ENCODE peak calls at places on chromosome 13, in four cellular contexts. I is H4, L is amniotic epithelial cell, Y is stromal cell of bone marrow. R is an unnamed sample.

GRCh38 chr13:32824671-32825070 is 191.6 kb upstream of the KL start:
- DNase-seq in I (peak; percentile 66), L (peak; percentile 79), Y (peak; percentile 22), R (peak; percentile 68)

GRCh38 chr13:40975441-40975840 is 43.7 kb downstream of the ELF1 start:
- DNase-seq in I (no peak), L (no peak), Y (no peak), R (no peak)

GRCh38 chr13:50626031-50626643 is 217.4 kb downstream of the DLEU7 start:
- DNase-seq in I (peak; percentile 58), L (peak; percentile 97), Y (peak; percentile 87), R (peak; percentile 75)

GRCh38 chr13:44474122-44474910 is 100.7 kb downstream of the SERP2 start:
- DNase-seq in I (peak; percentile 5), L (no peak), Y (no peak), R (no peak)

GRCh38 chr13:48110132-48110868 is 15.4 kb upstream of the MED4 start:
- DNase-seq in I (no peak), L (no peak), Y (no peak), R (no peak)

GRCh38 chr13:80036845-80037504 is 304.0 kb downstream of the SPRY2 start:
- DNase-seq in I (no peak), L (no peak), Y (no peak), R (no peak)

GRCh38 chr13:74306496-74306895 is 172.3 kb upstream of the KLF12 start:
- DNase-seq in I (peak; percentile 22), L (no peak), Y (no peak), R (no peak)

GRCh38 chr13:44243198-44243852 is 130.3 kb upstream of the SERP2 start:
- DNase-seq in I (peak; percentile 69), L (peak; percentile 89), Y (no peak), R (no peak)

GRCh38 chr13:83731113-83731512 is 151.2 kb downstream of the SLITRK1 start:
- DNase-seq in I (no peak), L (no peak), Y (no peak), R (no peak)